ENCODE peak calls at places on chromosomes 7 and 10, in nine cellular contexts. M is H9, U is DND-41, G is heart right ventricle, I is IMR-90, S is AG04449, Q is PC-3, T is esophagus squamous epithelium, H is GM12865. Z is an unnamed sample.

GRCh38 chr10:78196964-78197363 is 163.3 kb downstream of the RPS24 start:
- DNase-seq in G (no peak), M (no peak), S (peak), T (no peak), U (no peak), I (peak), Q (peak), H (peak), Z (peak)

GRCh38 chr7:121046009-121046408 is 57.5 kb downstream of the CPED1 start:
- DNase-seq in U (no peak), T (no peak), I (no peak), H (no peak), G (no peak), M (no peak), Q (no peak), S (no peak), Z (no peak)

GRCh38 chr7:77684030-77684429 is 12.2 kb upstream of the RSBN1L start:
- DNase-seq in T (no peak), I (peak), Q (no peak), H (no peak), S (peak), G (peak), U (no peak), M (peak), Z (no peak)

GRCh38 chr10:11639861-11640764 is 28.7 kb upstream of the USP6NL start:
- DNase-seq in S (no peak), I (no peak), M (no peak), G (no peak), U (no peak), H (no peak), T (no peak), Q (no peak), Z (no peak)

GRCh38 chr7:29879609-29880008 is 73.3 kb downstream of the WIPF3 start:
- DNase-seq in M (no peak), H (no peak), I (peak), G (peak), Q (peak), U (no peak), T (no peak), S (no peak), Z (peak)

GRCh38 chr10:132497083-132497680 is 40.4 kb upstream of the INPP5A start:
- DNase-seq in T (no peak), G (no peak), S (no peak), U (no peak), Q (no peak), I (no peak), H (no peak), M (peak), Z (no peak)

GRCh38 chr7:157273208-157274202 is 63.3 kb upstream of the DNAJB6 start:
- DNase-seq in H (peak), T (no peak), S (no peak), U (peak), G (peak), I (peak), Q (peak), M (peak), Z (peak)

GRCh38 chr10:129258570-129258969 is 208.5 kb upstream of the MGMT start:
- DNase-seq in S (no peak), H (no peak), I (no peak), T (no peak), Q (no peak), G (peak), U (no peak), M (no peak), Z (no peak)

GRCh38 chr10:73810735-73811465 is 498 bp downstream of the NDST2 start:
- DNase-seq in I (no peak), G (peak), T (no peak), U (peak), Q (peak), S (no peak), M (peak), H (peak), Z (peak)

GRCh38 chr10:127908106-127908957 is 1.4 kb downstream of the PTPRE start:
- DNase-seq in I (peak), H (no peak), G (peak), M (no peak), Q (peak), S (no peak), T (no peak), U (no peak), Z (no peak)

GRCh38 chr7:143126146-143126545 is 5.7 kb upstream of the PIP start:
- DNase-seq in H (no peak), I (no peak), T (no peak), G (no peak), U (no peak), M (no peak), Q (peak), S (peak), Z (no peak)

DNA sequence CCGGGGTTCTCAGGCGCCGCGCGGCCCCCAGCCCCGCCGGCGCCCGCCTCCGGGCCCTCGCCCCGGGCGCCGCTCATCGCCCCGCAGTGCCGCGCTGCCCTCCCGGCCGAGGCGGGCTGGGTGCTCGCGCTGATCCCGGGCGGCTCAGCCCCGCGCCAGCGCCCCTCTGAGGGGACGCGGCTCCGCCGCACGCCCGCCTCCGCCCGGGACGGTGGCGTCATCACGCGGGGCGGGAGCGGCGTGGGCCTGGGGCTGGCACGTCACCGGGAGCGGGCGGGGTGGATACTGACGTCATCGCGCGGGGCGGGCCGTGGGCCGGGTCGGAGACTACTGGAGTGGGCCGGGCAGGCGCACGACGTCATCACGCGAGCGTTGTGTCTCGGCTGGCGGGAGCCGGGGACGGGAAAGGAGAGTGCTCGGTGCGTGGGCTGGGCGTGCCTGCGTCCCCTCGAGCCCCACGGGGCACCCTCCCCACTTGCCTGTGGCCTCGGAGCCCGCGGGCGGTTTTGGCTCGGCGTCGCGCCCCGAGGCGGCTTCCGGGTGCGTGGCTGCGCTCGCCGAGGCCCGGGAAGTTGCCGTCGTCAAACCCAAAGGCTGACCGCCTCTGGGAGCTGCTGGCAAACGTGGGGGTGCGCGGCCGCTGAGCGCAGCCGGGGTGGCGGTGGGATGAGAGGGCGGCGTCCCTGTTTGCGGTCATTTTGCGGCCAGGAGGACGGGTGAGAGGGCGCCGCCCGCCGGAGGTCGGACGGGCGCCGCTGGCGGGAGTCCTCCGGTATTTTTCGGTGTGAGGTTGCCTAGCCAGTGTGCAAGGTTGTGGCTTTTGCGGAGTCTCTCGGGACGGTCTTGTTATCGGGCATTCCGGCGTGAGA is at the start of gene ESYT2:
- DNase-seq in M (peak), Q (peak), H (peak), S (peak), U (peak), I (peak), G (peak), T (peak), Z (peak)
- TF ChIP-seq CTCF in M (peak), Q (peak), H (no peak), S (peak), U (peak), I (peak), G (no peak), T (no peak), Z (no peak)

DNA sequence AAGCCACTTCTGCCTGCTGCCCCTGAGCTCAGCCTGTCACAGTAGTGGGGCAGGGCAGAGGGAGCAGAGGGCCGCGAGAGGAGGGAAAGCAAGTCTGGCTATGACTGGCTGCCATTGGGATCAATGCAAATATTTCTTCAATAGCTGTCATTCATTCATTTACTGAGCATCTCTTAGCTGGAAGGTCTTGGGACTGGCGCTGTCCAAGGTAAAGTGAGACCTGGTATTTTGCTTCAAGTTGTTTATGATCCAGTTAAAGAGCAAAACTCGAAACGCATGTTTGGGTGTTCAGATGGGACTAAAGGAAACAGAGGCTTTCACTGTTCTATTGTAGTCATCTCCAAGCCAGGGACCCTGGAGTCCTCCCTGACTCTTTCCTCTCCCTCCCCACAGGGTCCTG is 47.1 kb upstream of the R3HCC1L start:
- DNase-seq in I (peak), U (no peak), H (no peak), M (no peak), T (no peak), Q (no peak), G (no peak), S (no peak), Z (no peak)
- TF ChIP-seq CTCF in I (no peak), U (no peak), H (no peak), M (no peak), T (no peak), Q (no peak), G (no peak), S (no peak), Z (no peak)

GRCh38 chr10:60572511-60573194 is 183.0 kb upstream of the ANK3 start:
- DNase-seq in S (no peak), H (no peak), T (no peak), Q (peak), U (no peak), I (peak), M (peak), G (peak), Z (peak)
- TF ChIP-seq CTCF in S (no peak), H (no peak), T (no peak), Q (peak), U (no peak), I (no peak), M (no peak), G (no peak), Z (no peak)

DNA sequence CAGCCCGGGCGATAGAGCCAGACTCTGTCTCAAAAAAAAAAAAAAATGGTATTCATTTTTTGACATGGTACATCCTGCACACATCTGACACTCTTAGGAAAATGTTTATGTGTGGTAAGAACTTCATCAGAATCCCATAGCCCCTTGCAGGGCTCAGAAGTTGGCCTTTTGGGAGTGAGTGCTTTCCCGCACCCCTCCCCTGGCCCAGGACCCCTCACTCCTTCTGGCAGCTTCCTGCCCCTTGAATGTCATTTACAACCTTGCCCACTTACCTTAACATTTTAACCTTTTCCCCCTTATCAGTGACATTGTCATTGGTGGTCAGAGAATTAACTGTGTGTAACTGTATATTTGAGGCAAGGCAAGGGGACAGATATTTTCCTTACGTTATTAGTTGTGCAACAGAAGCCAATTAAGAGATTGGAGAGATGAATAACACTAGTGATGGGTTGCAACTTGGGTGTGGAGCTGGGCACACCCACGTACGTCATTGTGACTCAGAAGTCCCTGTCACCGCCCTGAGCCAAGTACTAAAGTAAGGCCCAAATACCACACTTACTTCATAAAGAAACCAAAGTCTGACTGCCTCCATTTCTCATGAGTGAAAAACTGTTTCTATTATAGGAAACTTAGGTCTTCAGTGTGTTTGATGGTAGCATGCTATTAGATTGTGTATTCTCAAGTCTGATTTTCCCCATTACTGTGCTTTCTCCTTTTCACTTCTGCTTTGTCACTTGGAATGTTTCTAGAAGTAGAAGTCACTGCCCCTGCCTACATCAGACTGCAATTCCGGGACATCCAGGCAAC is 31.6 kb downstream of the OGDH start:
- DNase-seq in U (no peak), H (peak), S (peak), Q (peak), I (peak), T (no peak), G (no peak), M (no peak), Z (peak)
- TF ChIP-seq CTCF in U (no peak), H (no peak), S (no peak), Q (no peak), I (no peak), T (no peak), G (no peak), M (no peak), Z (no peak)